ENCODE peak calls at places on chromosomes 4 and X, in eight cellular contexts. B, R, K, O, M, T, L and G are unnamed samples. For H3K9me3, the result is how much of the 10 kb centered on the place peaks cover.

GRCh38 chr4:1245481-1246051 is 3.4 kb downstream of the CTBP1 start:
- DNase-seq in B (no peak), R (no peak), K (peak), O (no peak), M (no peak), T (no peak), L (no peak), G (no peak)

GRCh38 chrX:8731579-8732395 is at the start of gene ANOS1:
- DNase-seq in B (no peak), R (peak), K (peak), O (no peak), M (no peak), T (peak), L (no peak), G (no peak)

GRCh38 chr4:13403833-13404232 is 80.3 kb downstream of the RAB28 start:
- DNase-seq in B (no peak), R (no peak), K (no peak), O (no peak), M (no peak), T (no peak), L (no peak), G (no peak)

GRCh38 chrX:77691916-77692315 is 94.1 kb downstream of the ATRX start:
- DNase-seq in B (no peak), R (no peak), K (no peak), O (no peak), M (no peak), T (no peak), L (no peak), G (no peak)

GRCh38 chr4:4694296-4694772 is 152.5 kb upstream of the STX18 start:
- DNase-seq in B (peak), R (no peak), K (peak), O (no peak), M (no peak), T (no peak), L (peak), G (no peak)

GRCh38 chr4:110869862-110870577 is 247.1 kb upstream of the PITX2 start:
- DNase-seq in B (no peak), R (no peak), K (no peak), O (no peak), M (no peak), T (peak), L (no peak), G (no peak)

GRCh38 chrX:18789916-18790315 is 82.5 kb downstream of the PPEF1 start:
- DNase-seq in B (no peak), R (no peak), K (no peak), O (no peak), M (no peak), T (no peak), L (no peak), G (no peak)

GRCh38 chr4:122847931-122848330 is 21.3 kb downstream of the FGF2 start:
- DNase-seq in B (no peak), R (no peak), K (no peak), O (no peak), M (no peak), T (no peak), L (no peak), G (no peak)

GRCh38 chr4:69875986-69876542 is 16.1 kb upstream of the SULT1E1 start:
- DNase-seq in B (no peak), R (no peak), K (peak), O (no peak), M (no peak), T (peak), L (no peak), G (no peak)

GRCh38 chr4:40736910-40737309 is 12.8 kb upstream of the NSUN7 start:
- DNase-seq in B (no peak), R (no peak), K (peak), O (no peak), M (peak), T (peak), L (no peak), G (no peak)

GRCh38 chr4:188854451-188854850 is 715.2 kb downstream of the TRIML1 start:
- DNase-seq in B (no peak), R (no peak), K (no peak), O (no peak), M (no peak), T (no peak), L (no peak), G (no peak)

GRCh38 chr4:10161840-10162239 is 45.2 kb upstream of the WDR1 start:
- DNase-seq in B (no peak), R (no peak), K (no peak), O (no peak), M (no peak), T (no peak), L (no peak), G (peak)

GRCh38 chrX:35115205-35115604 is 172.6 kb downstream of the FAM47B start:
- DNase-seq in B (no peak), R (no peak), K (no peak), O (no peak), M (no peak), T (no peak), L (no peak), G (no peak)

GRCh38 chr4:41549469-41549868 is 11.5 kb downstream of the LIMCH1 start:
- DNase-seq in B (no peak), R (no peak), K (no peak), O (no peak), M (no peak), T (no peak), L (no peak), G (no peak)

GRCh38 chr4:112318239-112319142 is 21.3 kb downstream of the ALPK1 start:
- DNase-seq in B (no peak), R (no peak), K (no peak), O (no peak), M (no peak), T (no peak), L (no peak), G (no peak)

DNA sequence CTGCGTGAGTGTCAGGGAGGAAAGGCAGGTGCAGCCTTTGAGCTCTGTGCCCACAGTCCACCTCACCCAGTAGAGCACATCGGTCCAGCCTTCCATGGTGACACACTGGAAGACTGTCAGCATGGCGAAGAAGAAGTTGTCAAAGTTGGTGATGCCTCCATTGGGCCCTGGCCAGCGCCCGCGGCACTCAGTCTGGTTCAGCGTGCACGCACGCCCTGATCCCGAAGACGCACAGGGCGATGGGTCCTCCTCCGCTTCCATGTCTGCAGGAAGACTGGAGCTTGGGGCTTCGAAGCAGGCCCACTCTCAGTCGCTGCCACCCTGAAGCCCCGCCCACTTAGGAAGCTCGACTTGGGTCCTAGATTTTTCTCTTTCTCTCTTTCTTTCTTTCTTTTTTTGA is 5.0 kb downstream of the CACNA1F start:
- DNase-seq in B (no peak), R (no peak), K (no peak), O (no peak), M (no peak), T (no peak), L (no peak), G (no peak)
- H3K9me3 ChIP-seq in B (under half), R (under half), K (under half), O (under half), M (under half), T (under half), L (under half), G (under half)

DNA sequence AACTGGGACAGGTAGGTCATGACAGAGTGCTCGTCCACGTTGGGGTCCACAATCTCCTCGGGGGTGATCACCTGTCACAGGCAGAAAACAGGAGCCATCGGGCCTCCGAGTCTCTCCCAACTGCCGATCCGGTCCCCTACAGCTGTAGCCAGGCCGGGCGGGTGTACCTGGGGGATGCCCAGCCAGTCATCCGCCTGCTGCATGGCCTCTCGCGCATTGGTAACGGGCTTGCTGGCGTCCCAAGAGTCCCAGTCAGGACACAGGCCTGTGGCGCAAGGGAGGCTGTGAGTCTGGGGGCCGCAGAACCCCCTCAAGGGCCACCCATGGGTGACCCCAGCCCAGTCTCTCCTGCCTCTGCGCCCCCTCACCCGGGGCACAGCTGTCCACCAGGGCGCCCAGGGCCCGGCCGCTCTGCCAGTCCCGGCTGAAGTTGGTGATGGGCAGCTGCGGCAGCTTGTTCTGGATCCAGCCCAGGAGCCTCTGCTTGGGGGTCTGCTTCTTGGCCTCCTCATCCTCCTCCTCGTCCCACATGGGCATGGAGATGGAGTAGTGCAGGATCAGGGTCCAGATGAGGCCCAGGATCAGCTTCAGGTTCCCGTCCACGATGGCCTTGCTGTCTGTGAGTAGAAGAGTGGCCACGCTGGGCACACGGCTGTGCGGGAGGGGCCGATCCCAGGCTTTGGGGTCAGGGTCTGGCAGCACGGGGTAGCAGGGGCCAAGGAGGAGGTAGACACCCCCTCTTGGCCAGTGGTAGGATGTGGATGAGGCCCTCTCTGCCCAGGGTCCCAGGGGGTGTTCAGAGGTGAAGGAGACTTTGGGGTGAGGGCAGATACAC is 6.7 kb downstream of the FLNA start:
- DNase-seq in B (no peak), R (no peak), K (no peak), O (no peak), M (no peak), T (no peak), L (no peak), G (no peak)
- H3K27ac ChIP-seq in B (no peak), R (peak), K (peak), O (peak), M (peak), T (peak), L (no peak), G (peak)

DNA sequence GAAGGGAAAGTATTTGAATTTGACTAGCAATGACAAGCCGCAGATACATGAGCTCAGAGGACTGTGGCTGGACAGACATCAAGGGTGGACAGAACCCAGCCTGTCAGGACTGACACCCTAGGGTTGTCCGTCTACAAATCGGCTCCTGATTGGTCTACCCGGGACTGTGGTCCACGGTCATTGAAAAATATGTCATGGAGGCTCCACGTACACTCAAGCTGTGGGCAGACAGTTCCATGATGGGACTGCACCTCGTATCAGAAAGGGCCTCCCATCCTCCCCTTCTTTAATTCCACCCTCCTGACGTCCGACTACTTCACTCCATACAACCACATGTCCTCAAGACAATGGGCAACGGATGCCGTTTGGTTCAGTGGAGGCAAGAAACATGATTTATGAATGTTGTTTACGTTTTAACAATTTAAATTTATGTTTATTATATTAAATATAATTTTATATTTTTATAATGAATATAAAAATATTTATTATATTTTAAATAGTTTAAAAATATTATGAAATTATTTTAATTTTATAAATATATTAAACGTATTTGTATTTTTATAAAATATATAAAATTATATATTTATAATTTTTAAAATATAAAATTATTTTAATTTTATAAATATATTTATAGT is 58.0 kb upstream of the SHOX start:
- DNase-seq in B (no peak), R (no peak), K (no peak), O (no peak), M (no peak), T (no peak), L (no peak), G (no peak)
- H3K4me3 ChIP-seq in B (no peak), R (no peak), K (no peak), O (no peak), M (no peak), T (no peak), L (no peak), G (no peak)

GRCh38 chr4:112771-113170 is 11.5 kb upstream of the ZNF718 start:
- DNase-seq in B (no peak), R (no peak), K (peak), O (no peak), M (no peak), T (no peak), L (no peak), G (no peak)
- H3K9me3 ChIP-seq in B (under half), R (half or more), K (under half), O (under half), M (under half), T (under half), L (under half), G (under half)

DNA sequence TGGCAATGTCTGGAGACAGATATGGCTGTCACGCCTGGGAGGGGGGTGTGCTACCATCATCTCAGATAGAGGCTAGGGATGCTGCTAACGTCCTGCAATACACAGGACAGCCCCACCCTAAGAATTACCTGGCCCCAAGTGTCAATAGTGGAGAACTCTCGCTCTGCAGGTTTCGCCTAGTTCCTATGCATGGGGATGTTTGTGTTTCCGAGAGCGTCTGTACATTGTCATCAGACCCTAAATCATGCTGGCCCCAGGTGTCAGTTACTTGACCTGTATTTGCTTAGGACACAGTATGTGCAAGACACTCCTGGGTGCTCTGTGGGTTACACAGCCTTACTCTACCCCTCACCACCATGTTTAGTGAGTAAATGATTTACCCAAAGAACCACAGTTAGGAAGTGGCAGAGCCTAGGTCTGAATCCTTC is 90.8 kb downstream of the AFF1 start:
- DNase-seq in B (no peak), R (no peak), K (peak), O (no peak), M (no peak), T (peak), L (no peak), G (no peak)
- H3K27ac ChIP-seq in B (no peak), R (no peak), K (peak), O (peak), M (no peak), T (peak), L (no peak), G (no peak)

GRCh38 chrX:41441934-41442823 is 5.0 kb upstream of the NYX start:
- DNase-seq in B (no peak), R (peak), K (peak), O (peak), M (peak), T (peak), L (peak), G (peak)
- H3K4me3 ChIP-seq in B (peak), R (peak), K (no peak), O (peak), M (peak), T (peak), L (peak), G (peak)

GRCh38 chr4:127844605-127845116 is 36.0 kb upstream of the PLK4 start:
- DNase-seq in B (no peak), R (no peak), K (no peak), O (no peak), M (no peak), T (no peak), L (no peak), G (no peak)

GRCh38 chr4:127846765-127847164 is 33.9 kb upstream of the PLK4 start:
- DNase-seq in B (no peak), R (no peak), K (no peak), O (no peak), M (no peak), T (no peak), L (no peak), G (no peak)

GRCh38 chr4:127846061-127846460 is 34.6 kb upstream of the PLK4 start:
- DNase-seq in B (no peak), R (no peak), K (no peak), O (no peak), M (no peak), T (no peak), L (no peak), G (no peak)

GRCh38 chr4:127852661-127853060 is 28.0 kb upstream of the PLK4 start:
- DNase-seq in B (peak), R (no peak), K (no peak), O (no peak), M (no peak), T (no peak), L (no peak), G (no peak)

DNA sequence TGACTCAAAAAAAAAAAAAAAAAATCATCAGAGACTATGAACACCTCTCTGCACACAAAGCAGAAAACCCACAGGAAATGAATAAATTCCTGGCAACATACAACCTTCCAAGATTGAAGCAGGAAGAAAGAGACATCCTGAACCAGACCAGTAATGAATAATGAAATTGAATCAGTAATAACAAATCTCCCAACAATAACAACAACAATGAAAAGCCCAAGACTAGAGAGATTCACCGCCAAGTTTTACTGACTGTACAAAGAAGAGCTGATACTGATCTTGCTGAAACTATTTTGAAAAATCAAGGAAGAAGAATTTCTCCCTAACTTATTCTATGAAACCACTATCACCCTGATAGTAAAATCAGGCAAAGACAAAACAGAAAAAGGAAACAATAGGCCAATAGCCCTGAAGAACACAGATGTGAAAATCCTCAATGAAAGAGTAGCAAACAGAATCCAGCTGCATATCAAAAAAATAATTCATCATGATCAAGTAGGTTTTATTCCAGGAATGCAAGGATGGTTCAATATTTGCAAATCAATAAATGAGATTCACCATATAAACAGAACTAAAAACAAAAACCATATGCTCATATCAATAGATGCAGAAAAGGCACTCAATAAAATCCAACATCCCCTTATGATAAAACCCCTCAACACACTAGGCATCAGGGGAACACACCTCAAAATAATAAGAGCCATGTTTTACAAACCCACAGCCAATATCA is 31.0 kb upstream of the PLK4 start:
- DNase-seq in B (no peak), R (no peak), K (no peak), O (no peak), M (no peak), T (no peak), L (no peak), G (no peak)
- H3K9me3 ChIP-seq in B (under half), R (half or more), K (under half), O (half or more), M (under half), T (under half), L (under half), G (under half)

GRCh38 chrX:49187526-49187925 is 1.4 kb upstream of the PRICKLE3 start:
- DNase-seq in B (no peak), R (no peak), K (no peak), O (no peak), M (no peak), T (no peak), L (no peak), G (no peak)

GRCh38 chrX:49190783-49191032 is 4.5 kb upstream of the PRICKLE3 start:
- DNase-seq in B (no peak), R (no peak), K (no peak), O (no peak), M (no peak), T (no peak), L (no peak), G (no peak)

GRCh38 chrX:49187028-49187394 is 838 bp upstream of the PRICKLE3 start:
- DNase-seq in B (no peak), R (no peak), K (no peak), O (no peak), M (no peak), T (no peak), L (no peak), G (no peak)

GRCh38 chrX:49186125-49187027 is at the start of gene PRICKLE3:
- DNase-seq in B (no peak), R (peak), K (peak), O (peak), M (no peak), T (peak), L (no peak), G (peak)

GRCh38 chrX:49188468-49189076 is 2.4 kb upstream of the PRICKLE3 start:
- DNase-seq in B (no peak), R (no peak), K (no peak), O (no peak), M (no peak), T (no peak), L (no peak), G (no peak)
- H3K27ac ChIP-seq in B (no peak), R (no peak), K (no peak), O (no peak), M (peak), T (no peak), L (no peak), G (no peak)